ENCODE peak calls at places on chromosomes 2 and 18, in six cellular contexts. B is neural crest cell, A is GM13977, U is GM12865, V is NCI-H69, X is brain pericyte. I is an unnamed sample.

GRCh38 chr2:12059616-12060441 is 313.4 kb downstream of the LPIN1 start:
- DNase-seq in B (no peak), A (no peak), U (no peak), V (no peak), X (no peak), I (no peak)

GRCh38 chr2:191724015-191724414 is 46.1 kb downstream of the NABP1 start:
- DNase-seq in B (no peak), A (peak), U (peak), V (no peak), X (peak), I (no peak)

GRCh38 chr2:152676461-152676860 is 40.8 kb downstream of the PRPF40A start:
- DNase-seq in B (no peak), A (no peak), U (no peak), V (no peak), X (no peak), I (no peak)

GRCh38 chr2:8146329-8147048 is 535.4 kb upstream of the ID2 start:
- DNase-seq in B (no peak), A (no peak), U (no peak), V (peak), X (no peak), I (no peak)

GRCh38 chr18:79679552-79680099 is at the start of gene CTDP1:
- DNase-seq in B (peak), A (peak), U (peak), V (peak), X (no peak), I (peak)

GRCh38 chr18:59383831-59384230 is 24.8 kb upstream of the LMAN1 start:
- DNase-seq in B (no peak), A (no peak), U (no peak), V (peak), X (no peak), I (no peak)

GRCh38 chr2:8581048-8581561 is 100.8 kb upstream of the ID2 start:
- DNase-seq in B (no peak), A (no peak), U (no peak), V (peak), X (no peak), I (peak)

GRCh38 chr2:84477886-84478285 is 18.8 kb upstream of the SUCLG1 start:
- DNase-seq in B (no peak), A (no peak), U (no peak), V (no peak), X (no peak), I (no peak)

GRCh38 chr2:168643979-168644378 is 158.5 kb upstream of the NOSTRIN start:
- DNase-seq in B (no peak), A (no peak), U (no peak), V (peak), X (no peak), I (no peak)

I was measured in kidney.